ENCODE peak calls at places on chromosomes 4 and X, in ten cellular contexts. One of them, this sample, is unnamed.

GRCh38 chr4:53105313-53105712 is 243.2 kb downstream of the RASL11B start:
- DNase-seq in AG08396: no peak
- DNase-seq in EL: no peak
- DNase-seq in D341Med: no peak
- DNase-seq in tibial nerve: no peak
- DNase-seq in amniotic stem cell: no peak
- DNase-seq in HEK293T: no peak
- DNase-seq in NB4: no peak
- DNase-seq in NCI-H2171 treated with DMSO at 0.1 percent for 48 hours: no peak
- DNase-seq in psoas muscle: no peak
- DNase-seq in this sample: no peak

GRCh38 chrX:148601034-148601433 is 100.6 kb downstream of the AFF2 start:
- DNase-seq in psoas muscle: no peak
- DNase-seq in D341Med: no peak
- DNase-seq in AG08396: no peak
- DNase-seq in NCI-H2171 treated with DMSO at 0.1 percent for 48 hours: no peak
- DNase-seq in amniotic stem cell: no peak
- DNase-seq in tibial nerve: no peak
- DNase-seq in HEK293T: no peak
- DNase-seq in NB4: peak
- DNase-seq in EL: no peak
- DNase-seq in this sample: no peak

GRCh38 chrX:31038585-31039326 is 33.1 kb downstream of the FTHL17 start:
- DNase-seq in amniotic stem cell: peak
- DNase-seq in NCI-H2171 treated with DMSO at 0.1 percent for 48 hours: no peak
- DNase-seq in HEK293T: peak
- DNase-seq in AG08396: peak
- DNase-seq in EL: peak
- DNase-seq in D341Med: peak
- DNase-seq in psoas muscle: no peak
- DNase-seq in NB4: peak
- DNase-seq in tibial nerve: peak
- DNase-seq in this sample: no peak

GRCh38 chrX:1442016-1442665 is 10.6 kb downstream of the ASMTL start:
- DNase-seq in HEK293T: no peak
- DNase-seq in NB4: no peak
- DNase-seq in psoas muscle: no peak
- DNase-seq in NCI-H2171 treated with DMSO at 0.1 percent for 48 hours: no peak
- DNase-seq in AG08396: no peak
- DNase-seq in tibial nerve: no peak
- DNase-seq in amniotic stem cell: no peak
- DNase-seq in D341Med: no peak
- DNase-seq in EL: no peak
- DNase-seq in this sample: no peak

GRCh38 chr4:96063639-96064038 is 223.7 kb downstream of the PDHA2 start:
- DNase-seq in AG08396: no peak
- DNase-seq in HEK293T: no peak
- DNase-seq in NCI-H2171 treated with DMSO at 0.1 percent for 48 hours: no peak
- DNase-seq in D341Med: no peak
- DNase-seq in EL: no peak
- DNase-seq in amniotic stem cell: no peak
- DNase-seq in NB4: no peak
- DNase-seq in psoas muscle: no peak
- DNase-seq in tibial nerve: no peak
- DNase-seq in this sample: no peak

GRCh38 chr4:119243868-119244267 is 31.4 kb downstream of the USP53 start:
- DNase-seq in AG08396: no peak
- DNase-seq in EL: no peak
- DNase-seq in NCI-H2171 treated with DMSO at 0.1 percent for 48 hours: no peak
- DNase-seq in HEK293T: no peak
- DNase-seq in NB4: no peak
- DNase-seq in amniotic stem cell: no peak
- DNase-seq in tibial nerve: no peak
- DNase-seq in D341Med: no peak
- DNase-seq in psoas muscle: no peak
- DNase-seq in this sample: no peak

GRCh38 chr4:99943904-99944437 is 2.4 kb downstream of the DNAJB14 start:
- DNase-seq in NB4: no peak
- DNase-seq in NCI-H2171 treated with DMSO at 0.1 percent for 48 hours: no peak
- DNase-seq in EL: no peak
- DNase-seq in tibial nerve: no peak
- DNase-seq in HEK293T: no peak
- DNase-seq in psoas muscle: no peak
- DNase-seq in D341Med: no peak
- DNase-seq in AG08396: no peak
- DNase-seq in amniotic stem cell: no peak
- DNase-seq in this sample: no peak

GRCh38 chr4:7323872-7324650 is 110.7 kb downstream of the PSAPL1 start:
- DNase-seq in HEK293T: peak
- DNase-seq in AG08396: no peak
- DNase-seq in tibial nerve: no peak
- DNase-seq in NB4: peak
- DNase-seq in EL: no peak
- DNase-seq in amniotic stem cell: no peak
- DNase-seq in psoas muscle: peak
- DNase-seq in D341Med: peak
- DNase-seq in NCI-H2171 treated with DMSO at 0.1 percent for 48 hours: peak
- DNase-seq in this sample: peak

GRCh38 chr4:89287945-89288344 is 19.7 kb downstream of the GPRIN3 start:
- DNase-seq in HEK293T: no peak
- DNase-seq in amniotic stem cell: no peak
- DNase-seq in EL: no peak
- DNase-seq in tibial nerve: no peak
- DNase-seq in NB4: no peak
- DNase-seq in D341Med: no peak
- DNase-seq in NCI-H2171 treated with DMSO at 0.1 percent for 48 hours: no peak
- DNase-seq in psoas muscle: no peak
- DNase-seq in AG08396: no peak
- DNase-seq in this sample: no peak

GRCh38 chrX:98548550-98548949 is 1664.8 kb downstream of the RPA4 start:
- DNase-seq in HEK293T: no peak
- DNase-seq in NB4: no peak
- DNase-seq in amniotic stem cell: no peak
- DNase-seq in D341Med: no peak
- DNase-seq in AG08396: no peak
- DNase-seq in EL: no peak
- DNase-seq in tibial nerve: no peak
- DNase-seq in NCI-H2171 treated with DMSO at 0.1 percent for 48 hours: no peak
- DNase-seq in psoas muscle: no peak
- DNase-seq in this sample: no peak

GRCh38 chr4:17111959-17112659 is 213.7 kb upstream of the LDB2 start:
- DNase-seq in NCI-H2171 treated with DMSO at 0.1 percent for 48 hours: no peak
- DNase-seq in HEK293T: peak
- DNase-seq in AG08396: no peak
- DNase-seq in D341Med: no peak
- DNase-seq in tibial nerve: peak
- DNase-seq in EL: peak
- DNase-seq in amniotic stem cell: no peak
- DNase-seq in NB4: peak
- DNase-seq in psoas muscle: no peak
- DNase-seq in this sample: no peak

GRCh38 chrX:98371994-98372393 is 1488.3 kb downstream of the RPA4 start:
- DNase-seq in NCI-H2171 treated with DMSO at 0.1 percent for 48 hours: no peak
- DNase-seq in EL: peak
- DNase-seq in D341Med: no peak
- DNase-seq in psoas muscle: no peak
- DNase-seq in amniotic stem cell: no peak
- DNase-seq in HEK293T: no peak
- DNase-seq in tibial nerve: no peak
- DNase-seq in AG08396: no peak
- DNase-seq in NB4: no peak
- DNase-seq in this sample: no peak

GRCh38 chr4:155085843-155086530 is 122.4 kb upstream of the NPY2R start:
- DNase-seq in tibial nerve: no peak
- DNase-seq in D341Med: no peak
- DNase-seq in NB4: no peak
- DNase-seq in EL: peak
- DNase-seq in AG08396: no peak
- DNase-seq in psoas muscle: no peak
- DNase-seq in HEK293T: no peak
- DNase-seq in amniotic stem cell: no peak
- DNase-seq in NCI-H2171 treated with DMSO at 0.1 percent for 48 hours: no peak
- DNase-seq in this sample: no peak

GRCh38 chr4:123631699-123632098 is 235.1 kb downstream of the SPRY1 start:
- DNase-seq in AG08396: no peak
- DNase-seq in NB4: no peak
- DNase-seq in NCI-H2171 treated with DMSO at 0.1 percent for 48 hours: no peak
- DNase-seq in D341Med: peak
- DNase-seq in amniotic stem cell: no peak
- DNase-seq in EL: no peak
- DNase-seq in HEK293T: no peak
- DNase-seq in psoas muscle: no peak
- DNase-seq in tibial nerve: no peak
- DNase-seq in this sample: no peak

GRCh38 chr4:77113069-77113468 is 37.3 kb upstream of the CCNI start:
- DNase-seq in amniotic stem cell: no peak
- DNase-seq in EL: no peak
- DNase-seq in D341Med: no peak
- DNase-seq in NB4: no peak
- DNase-seq in AG08396: no peak
- DNase-seq in HEK293T: no peak
- DNase-seq in tibial nerve: no peak
- DNase-seq in NCI-H2171 treated with DMSO at 0.1 percent for 48 hours: no peak
- DNase-seq in psoas muscle: no peak
- DNase-seq in this sample: no peak

GRCh38 chr4:2902126-2902525 is 58.5 kb downstream of the ADD1 start:
- DNase-seq in EL: no peak
- DNase-seq in D341Med: no peak
- DNase-seq in HEK293T: no peak
- DNase-seq in AG08396: no peak
- DNase-seq in psoas muscle: no peak
- DNase-seq in amniotic stem cell: no peak
- DNase-seq in tibial nerve: no peak
- DNase-seq in NCI-H2171 treated with DMSO at 0.1 percent for 48 hours: no peak
- DNase-seq in NB4: no peak
- DNase-seq in this sample: no peak

GRCh38 chr4:73944061-73944875 is 37.6 kb downstream of the PF4 start:
- DNase-seq in tibial nerve: no peak
- DNase-seq in NB4: no peak
- DNase-seq in HEK293T: peak
- DNase-seq in D341Med: peak
- DNase-seq in AG08396: peak
- DNase-seq in EL: peak
- DNase-seq in amniotic stem cell: no peak
- DNase-seq in NCI-H2171 treated with DMSO at 0.1 percent for 48 hours: no peak
- DNase-seq in psoas muscle: peak
- DNase-seq in this sample: no peak

GRCh38 chr4:122718265-122718664 is 14.2 kb upstream of the BBS12 start:
- DNase-seq in EL: no peak
- DNase-seq in HEK293T: no peak
- DNase-seq in NCI-H2171 treated with DMSO at 0.1 percent for 48 hours: no peak
- DNase-seq in tibial nerve: no peak
- DNase-seq in AG08396: no peak
- DNase-seq in NB4: no peak
- DNase-seq in amniotic stem cell: no peak
- DNase-seq in D341Med: no peak
- DNase-seq in psoas muscle: no peak
- DNase-seq in this sample: no peak

GRCh38 chr4:38803833-38804653 is 548 bp downstream of the TLR1 start:
- DNase-seq in D341Med: no peak
- DNase-seq in AG08396: no peak
- DNase-seq in amniotic stem cell: no peak
- DNase-seq in EL: no peak
- DNase-seq in NB4: peak
- DNase-seq in NCI-H2171 treated with DMSO at 0.1 percent for 48 hours: no peak
- DNase-seq in tibial nerve: no peak
- DNase-seq in psoas muscle: no peak
- DNase-seq in HEK293T: no peak
- DNase-seq in this sample: no peak

GRCh38 chr4:112127048-112127637 is 18.1 kb upstream of the FAM241A start:
- DNase-seq in tibial nerve: no peak
- DNase-seq in NB4: no peak
- DNase-seq in NCI-H2171 treated with DMSO at 0.1 percent for 48 hours: no peak
- DNase-seq in psoas muscle: no peak
- DNase-seq in HEK293T: no peak
- DNase-seq in D341Med: no peak
- DNase-seq in EL: no peak
- DNase-seq in AG08396: no peak
- DNase-seq in amniotic stem cell: no peak
- DNase-seq in this sample: no peak

GRCh38 chrX:104098151-104098808 is 14.0 kb upstream of the ZCCHC18 start:
- DNase-seq in EL: peak
- DNase-seq in HEK293T: peak
- DNase-seq in AG08396: peak
- DNase-seq in NB4: peak
- DNase-seq in amniotic stem cell: peak
- DNase-seq in psoas muscle: no peak
- DNase-seq in NCI-H2171 treated with DMSO at 0.1 percent for 48 hours: peak
- DNase-seq in D341Med: peak
- DNase-seq in tibial nerve: peak
- DNase-seq in this sample: peak

GRCh38 chr4:188002346-188002745 is 6.8 kb downstream of the ZFP42 start:
- DNase-seq in AG08396: no peak
- DNase-seq in NCI-H2171 treated with DMSO at 0.1 percent for 48 hours: no peak
- DNase-seq in D341Med: no peak
- DNase-seq in psoas muscle: no peak
- DNase-seq in tibial nerve: no peak
- DNase-seq in NB4: no peak
- DNase-seq in EL: no peak
- DNase-seq in amniotic stem cell: no peak
- DNase-seq in HEK293T: no peak
- DNase-seq in this sample: no peak

This sample was measured in HCT116.